ENCODE peak calls at places on chromosomes 4 and X, in ten cellular contexts. One of them, this sample, is unnamed.

GRCh38 chr4:117770269-117771087 is 263.8 kb upstream of the NDST3 start:
- DNase-seq in HL-60: no peak
- DNase-seq in CD4-positive, alpha-beta T cell: no peak
- DNase-seq in progenitor cell of endocrine pancreas: no peak
- DNase-seq in cardiac muscle cell: no peak
- DNase-seq in osteocyte: no peak
- DNase-seq in astrocyte: no peak
- DNase-seq in omental fat pad: no peak
- DNase-seq in Calu3: no peak
- DNase-seq in IMR-90: no peak
- DNase-seq in this sample: no peak

GRCh38 chr4:113760852-113761681 is 471 bp downstream of the CAMK2D start:
- DNase-seq in HL-60: no peak
- DNase-seq in CD4-positive, alpha-beta T cell: peak; percentile 17
- DNase-seq in progenitor cell of endocrine pancreas: peak; percentile 60
- DNase-seq in cardiac muscle cell: peak; percentile 85
- DNase-seq in osteocyte: peak; percentile 87
- DNase-seq in astrocyte: peak; percentile 60
- DNase-seq in omental fat pad: peak; percentile 55
- DNase-seq in Calu3: peak; percentile 49
- DNase-seq in IMR-90: peak; percentile 71
- DNase-seq in this sample: peak; percentile 76

GRCh38 chr4:129342820-129343219 is 246.9 kb downstream of the C4orf33 start:
- DNase-seq in HL-60: peak; percentile 61
- DNase-seq in CD4-positive, alpha-beta T cell: no peak
- DNase-seq in progenitor cell of endocrine pancreas: no peak
- DNase-seq in cardiac muscle cell: no peak
- DNase-seq in osteocyte: no peak
- DNase-seq in astrocyte: peak; percentile 57
- DNase-seq in omental fat pad: no peak
- DNase-seq in Calu3: no peak
- DNase-seq in IMR-90: peak; percentile 67
- DNase-seq in this sample: no peak

GRCh38 chrX:42755820-42756219 is 22.1 kb downstream of the PPP1R2C start:
- DNase-seq in HL-60: no peak
- DNase-seq in CD4-positive, alpha-beta T cell: no peak
- DNase-seq in progenitor cell of endocrine pancreas: no peak
- DNase-seq in cardiac muscle cell: no peak
- DNase-seq in osteocyte: no peak
- DNase-seq in astrocyte: peak; percentile 65
- DNase-seq in omental fat pad: no peak
- DNase-seq in Calu3: peak; percentile 23
- DNase-seq in IMR-90: peak; percentile 42
- DNase-seq in this sample: no peak

GRCh38 chrX:107748490-107748889 is 27.1 kb downstream of the TSC22D3 start:
- DNase-seq in HL-60: no peak
- DNase-seq in CD4-positive, alpha-beta T cell: no peak
- DNase-seq in progenitor cell of endocrine pancreas: no peak
- DNase-seq in cardiac muscle cell: peak; percentile 59
- DNase-seq in osteocyte: no peak
- DNase-seq in astrocyte: no peak
- DNase-seq in omental fat pad: no peak
- DNase-seq in Calu3: no peak
- DNase-seq in IMR-90: no peak
- DNase-seq in this sample: no peak

GRCh38 chr4:10878861-10879260 is 194.3 kb upstream of the CLNK start:
- DNase-seq in HL-60: no peak
- DNase-seq in CD4-positive, alpha-beta T cell: no peak
- DNase-seq in progenitor cell of endocrine pancreas: no peak
- DNase-seq in cardiac muscle cell: no peak
- DNase-seq in osteocyte: no peak
- DNase-seq in astrocyte: no peak
- DNase-seq in omental fat pad: no peak
- DNase-seq in Calu3: no peak
- DNase-seq in IMR-90: no peak
- DNase-seq in this sample: no peak

GRCh38 chr4:54213812-54214211 is 15.3 kb upstream of the PDGFRA start:
- DNase-seq in HL-60: no peak
- DNase-seq in CD4-positive, alpha-beta T cell: no peak
- DNase-seq in progenitor cell of endocrine pancreas: no peak
- DNase-seq in cardiac muscle cell: no peak
- DNase-seq in osteocyte: no peak
- DNase-seq in astrocyte: peak; percentile 38
- DNase-seq in omental fat pad: no peak
- DNase-seq in Calu3: peak; percentile 44
- DNase-seq in IMR-90: no peak
- DNase-seq in this sample: peak; percentile 53

GRCh38 chr4:20259707-20260106 is 8.0 kb downstream of the SLIT2 start:
- DNase-seq in HL-60: no peak
- DNase-seq in CD4-positive, alpha-beta T cell: no peak
- DNase-seq in progenitor cell of endocrine pancreas: no peak
- DNase-seq in cardiac muscle cell: no peak
- DNase-seq in osteocyte: no peak
- DNase-seq in astrocyte: no peak
- DNase-seq in omental fat pad: no peak
- DNase-seq in Calu3: no peak
- DNase-seq in IMR-90: no peak
- DNase-seq in this sample: no peak

GRCh38 chr4:82899339-82899738 is 1.2 kb upstream of the THAP9 start:
- DNase-seq in HL-60: no peak
- DNase-seq in CD4-positive, alpha-beta T cell: no peak
- DNase-seq in progenitor cell of endocrine pancreas: no peak
- DNase-seq in cardiac muscle cell: no peak
- DNase-seq in osteocyte: no peak
- DNase-seq in astrocyte: no peak
- DNase-seq in omental fat pad: no peak
- DNase-seq in Calu3: no peak
- DNase-seq in IMR-90: no peak
- DNase-seq in this sample: no peak

GRCh38 chr4:53321151-53321987 is 44.5 kb downstream of the SCFD2 start:
- DNase-seq in HL-60: no peak
- DNase-seq in CD4-positive, alpha-beta T cell: no peak
- DNase-seq in progenitor cell of endocrine pancreas: no peak
- DNase-seq in cardiac muscle cell: no peak
- DNase-seq in osteocyte: no peak
- DNase-seq in astrocyte: peak; percentile 88
- DNase-seq in omental fat pad: no peak
- DNase-seq in Calu3: no peak
- DNase-seq in IMR-90: peak; percentile 86
- DNase-seq in this sample: no peak

GRCh38 chr4:83208371-83208770 is 76.2 kb downstream of the COQ2 start:
- DNase-seq in HL-60: no peak
- DNase-seq in CD4-positive, alpha-beta T cell: no peak
- DNase-seq in progenitor cell of endocrine pancreas: no peak
- DNase-seq in cardiac muscle cell: no peak
- DNase-seq in osteocyte: no peak
- DNase-seq in astrocyte: no peak
- DNase-seq in omental fat pad: no peak
- DNase-seq in Calu3: no peak
- DNase-seq in IMR-90: no peak
- DNase-seq in this sample: no peak

GRCh38 chrX:48910926-48911406 is 480 bp downstream of the SLC35A2 start:
- DNase-seq in HL-60: peak; percentile 32
- DNase-seq in CD4-positive, alpha-beta T cell: no peak
- DNase-seq in progenitor cell of endocrine pancreas: no peak
- DNase-seq in cardiac muscle cell: peak; percentile 14
- DNase-seq in osteocyte: no peak
- DNase-seq in astrocyte: no peak
- DNase-seq in omental fat pad: no peak
- DNase-seq in Calu3: no peak
- DNase-seq in IMR-90: peak; percentile 21
- DNase-seq in this sample: no peak

GRCh38 chr4:81676552-81676951 is 204.8 kb upstream of the RASGEF1B start:
- DNase-seq in HL-60: no peak
- DNase-seq in CD4-positive, alpha-beta T cell: no peak
- DNase-seq in progenitor cell of endocrine pancreas: no peak
- DNase-seq in cardiac muscle cell: no peak
- DNase-seq in osteocyte: no peak
- DNase-seq in astrocyte: no peak
- DNase-seq in omental fat pad: no peak
- DNase-seq in Calu3: no peak
- DNase-seq in IMR-90: no peak
- DNase-seq in this sample: no peak

DNA sequence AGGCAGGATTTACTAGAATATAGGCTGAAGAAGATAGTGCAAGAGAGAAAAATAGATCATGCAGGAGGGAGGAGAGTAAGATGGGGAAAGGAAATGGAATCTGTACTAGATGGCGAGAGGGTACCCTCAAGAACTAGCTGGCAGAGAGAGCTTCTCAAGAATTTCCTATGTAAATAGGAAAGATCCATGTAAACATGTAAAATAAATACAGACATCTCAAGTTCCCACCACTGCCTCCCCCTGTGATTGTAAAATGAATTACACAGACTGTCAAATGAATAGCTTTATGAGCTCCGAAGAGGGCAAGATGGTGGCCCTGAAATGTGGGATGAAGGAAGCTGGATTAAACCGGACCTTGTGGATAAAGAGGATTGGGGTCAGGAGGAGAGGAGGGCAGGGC is 178.0 kb downstream of the PALLD start:
- DNase-seq in HL-60: no peak
- DNase-seq in CD4-positive, alpha-beta T cell: no peak
- DNase-seq in progenitor cell of endocrine pancreas: no peak
- DNase-seq in cardiac muscle cell: no peak
- DNase-seq in osteocyte: no peak
- DNase-seq in astrocyte: no peak
- DNase-seq in omental fat pad: no peak
- DNase-seq in Calu3: no peak
- DNase-seq in IMR-90: peak; percentile 6
- DNase-seq in this sample: no peak
- TF ChIP-seq CTCF in HL-60: no peak
- TF ChIP-seq CTCF in CD4-positive, alpha-beta T cell: no peak
- TF ChIP-seq CTCF in progenitor cell of endocrine pancreas: no peak
- TF ChIP-seq CTCF in cardiac muscle cell: peak; percentile 2
- TF ChIP-seq CTCF in osteocyte: peak; percentile 44
- TF ChIP-seq CTCF in astrocyte: no peak
- TF ChIP-seq CTCF in omental fat pad: no peak
- TF ChIP-seq CTCF in Calu3: no peak
- TF ChIP-seq CTCF in IMR-90: peak; percentile 3
- TF ChIP-seq CTCF in this sample: no peak

GRCh38 chrX:131778269-131779218 is 234.7 kb downstream of the OR13H1 start:
- DNase-seq in HL-60: peak; percentile 75
- DNase-seq in CD4-positive, alpha-beta T cell: peak; percentile 61
- DNase-seq in progenitor cell of endocrine pancreas: no peak
- DNase-seq in cardiac muscle cell: no peak
- DNase-seq in osteocyte: no peak
- DNase-seq in astrocyte: peak; percentile 40
- DNase-seq in omental fat pad: peak; percentile 38
- DNase-seq in Calu3: no peak
- DNase-seq in IMR-90: peak; percentile 76
- DNase-seq in this sample: peak; percentile 77
- TF ChIP-seq CTCF in HL-60: no peak
- TF ChIP-seq CTCF in CD4-positive, alpha-beta T cell: no peak
- TF ChIP-seq CTCF in progenitor cell of endocrine pancreas: no peak
- TF ChIP-seq CTCF in cardiac muscle cell: no peak
- TF ChIP-seq CTCF in osteocyte: no peak
- TF ChIP-seq CTCF in astrocyte: no peak
- TF ChIP-seq CTCF in omental fat pad: no peak
- TF ChIP-seq CTCF in Calu3: no peak
- TF ChIP-seq CTCF in IMR-90: peak; percentile 62
- TF ChIP-seq CTCF in this sample: no peak

GRCh38 chr4:109334129-109334528 is 31.7 kb upstream of the COL25A1 start:
- DNase-seq in HL-60: no peak
- DNase-seq in CD4-positive, alpha-beta T cell: no peak
- DNase-seq in progenitor cell of endocrine pancreas: no peak
- DNase-seq in cardiac muscle cell: no peak
- DNase-seq in osteocyte: no peak
- DNase-seq in astrocyte: peak; percentile 47
- DNase-seq in omental fat pad: no peak
- DNase-seq in Calu3: no peak
- DNase-seq in IMR-90: no peak
- DNase-seq in this sample: no peak

GRCh38 chr4:109334596-109335105 is 32.2 kb upstream of the COL25A1 start:
- DNase-seq in HL-60: no peak
- DNase-seq in CD4-positive, alpha-beta T cell: no peak
- DNase-seq in progenitor cell of endocrine pancreas: no peak
- DNase-seq in cardiac muscle cell: no peak
- DNase-seq in osteocyte: no peak
- DNase-seq in astrocyte: no peak
- DNase-seq in omental fat pad: no peak
- DNase-seq in Calu3: no peak
- DNase-seq in IMR-90: no peak
- DNase-seq in this sample: no peak

DNA sequence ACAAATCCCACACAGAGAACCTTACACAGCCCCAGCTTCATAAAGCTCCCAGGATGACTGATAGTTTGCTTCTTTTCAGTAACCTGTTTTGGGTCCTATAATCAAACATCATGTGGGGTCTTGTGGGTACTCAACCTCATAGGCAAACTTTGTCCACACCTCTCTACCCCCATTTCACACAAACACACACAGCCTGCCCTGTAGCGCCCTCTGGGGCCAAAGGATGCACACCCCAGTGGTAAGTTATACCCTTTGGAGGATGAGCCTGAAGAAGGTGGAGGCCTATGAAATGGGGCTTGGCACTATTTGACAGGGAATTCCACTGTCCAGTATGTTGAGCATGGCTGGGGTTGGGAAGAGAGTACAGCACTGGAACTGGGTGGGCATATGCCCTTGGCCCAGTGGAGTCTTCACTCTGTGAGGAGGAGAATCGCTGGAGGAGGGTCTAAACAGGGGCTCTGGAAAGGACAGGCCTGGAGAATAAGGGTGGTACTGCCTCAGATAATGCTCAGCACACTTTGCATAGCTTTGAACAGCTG is 30.5 kb upstream of the COL25A1 start:
- DNase-seq in HL-60: no peak
- DNase-seq in CD4-positive, alpha-beta T cell: no peak
- DNase-seq in progenitor cell of endocrine pancreas: no peak
- DNase-seq in cardiac muscle cell: no peak
- DNase-seq in osteocyte: no peak
- DNase-seq in astrocyte: no peak
- DNase-seq in omental fat pad: no peak
- DNase-seq in Calu3: no peak
- DNase-seq in IMR-90: no peak
- DNase-seq in this sample: no peak
- TF ChIP-seq CTCF in HL-60: peak; percentile 1
- TF ChIP-seq CTCF in CD4-positive, alpha-beta T cell: no peak
- TF ChIP-seq CTCF in progenitor cell of endocrine pancreas: no peak
- TF ChIP-seq CTCF in cardiac muscle cell: peak; percentile 42
- TF ChIP-seq CTCF in osteocyte: peak; percentile 10
- TF ChIP-seq CTCF in astrocyte: no peak
- TF ChIP-seq CTCF in omental fat pad: no peak
- TF ChIP-seq CTCF in Calu3: no peak
- TF ChIP-seq CTCF in IMR-90: peak; percentile 26
- TF ChIP-seq CTCF in this sample: no peak

DNA sequence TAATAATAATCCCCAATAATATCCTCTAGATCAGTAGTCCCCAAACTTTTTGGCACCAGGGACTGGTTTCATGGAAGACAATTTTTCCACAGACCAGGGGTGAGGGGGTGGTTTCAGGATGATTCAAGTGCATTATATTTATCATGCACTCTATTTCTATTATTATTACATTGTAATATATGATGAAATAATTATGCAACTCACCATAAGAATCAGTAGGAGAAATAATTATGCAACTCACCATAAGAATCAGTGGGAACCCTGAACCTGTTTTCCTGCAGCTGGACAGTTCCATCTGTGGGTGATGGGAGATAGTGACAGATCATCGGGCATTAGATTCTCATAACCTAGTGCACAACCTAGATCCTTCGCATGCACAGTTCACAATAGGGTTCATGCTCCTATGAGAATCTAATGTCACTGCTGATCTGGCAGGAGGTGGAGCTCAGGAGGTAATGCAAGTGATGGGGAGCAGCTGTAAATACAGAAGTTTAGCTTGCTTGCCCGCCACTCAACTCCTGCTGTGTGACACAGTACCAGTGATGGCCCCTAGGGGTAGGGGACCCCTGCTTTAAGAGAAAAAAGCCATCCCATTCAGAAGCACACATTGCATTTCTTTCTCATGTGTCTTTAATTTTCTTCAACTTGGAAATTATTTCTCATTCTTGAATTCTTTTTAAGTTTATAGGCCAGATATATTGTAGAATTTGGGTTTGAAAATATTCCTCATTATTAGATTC is 16.0 kb upstream of the SH3RF1 start:
- DNase-seq in HL-60: no peak
- DNase-seq in CD4-positive, alpha-beta T cell: no peak
- DNase-seq in progenitor cell of endocrine pancreas: no peak
- DNase-seq in cardiac muscle cell: no peak
- DNase-seq in osteocyte: no peak
- DNase-seq in astrocyte: no peak
- DNase-seq in omental fat pad: no peak
- DNase-seq in Calu3: no peak
- DNase-seq in IMR-90: peak; percentile 19
- DNase-seq in this sample: no peak
- TF ChIP-seq CTCF in HL-60: no peak
- TF ChIP-seq CTCF in CD4-positive, alpha-beta T cell: no peak
- TF ChIP-seq CTCF in progenitor cell of endocrine pancreas: peak; percentile 21
- TF ChIP-seq CTCF in cardiac muscle cell: no peak
- TF ChIP-seq CTCF in osteocyte: peak; percentile 9
- TF ChIP-seq CTCF in astrocyte: peak; percentile 8
- TF ChIP-seq CTCF in omental fat pad: no peak
- TF ChIP-seq CTCF in Calu3: no peak
- TF ChIP-seq CTCF in IMR-90: no peak
- TF ChIP-seq CTCF in this sample: no peak